ENCODE peak calls at places on chromosome 5, in nine cellular contexts. P is ascending aorta; Q is fibroblast of the aortic adventitia; J is foreskin fibroblast; E is coronary artery; Z is dorsolateral prefrontal cortex; C is kidney epithelial cell; K is CD4-positive, alpha-beta T cell; U is fibroblast of pulmonary artery. F is an unnamed sample.

GRCh38 chr5:135190345-135191083 is 156.5 kb upstream of the PITX1 start:
- DNase-seq in P (no peak), Z (no peak), K (no peak), Q (no peak), E (no peak), C (no peak), J (no peak), U (no peak), F (peak)

GRCh38 chr5:143955140-143955539 is 143.2 kb downstream of the HMHB1 start:
- DNase-seq in Q (peak), P (no peak), U (peak), K (no peak), J (no peak), Z (no peak), E (no peak), C (no peak), F (peak)

GRCh38 chr5:33049845-33050244 is 338.7 kb downstream of the NPR3 start:
- DNase-seq in Z (no peak), C (peak), J (peak), K (no peak), P (peak), Q (peak), U (peak), E (no peak), F (peak)

GRCh38 chr5:156310115-156310514 is 16.8 kb upstream of the SGCD start:
- DNase-seq in K (no peak), Q (no peak), P (no peak), E (no peak), U (no peak), J (no peak), Z (no peak), C (no peak), F (no peak)

GRCh38 chr5:78287833-78288232 is 6.7 kb downstream of the AP3B1 start:
- DNase-seq in Q (peak), Z (no peak), C (peak), U (peak), K (no peak), J (peak), P (no peak), E (no peak), F (peak)

GRCh38 chr5:5192681-5193080 is 52.6 kb downstream of the ADAMTS16 start:
- DNase-seq in E (no peak), J (no peak), C (no peak), P (no peak), U (no peak), Q (peak), K (no peak), Z (no peak), F (peak)

GRCh38 chr5:383066-383465 is 59.9 kb upstream of the EXOC3 start:
- DNase-seq in Z (no peak), E (no peak), K (no peak), U (no peak), C (no peak), P (no peak), J (no peak), Q (no peak), F (no peak)

GRCh38 chr5:142412581-142412980 is 87.8 kb upstream of the SPRY4 start:
- DNase-seq in U (no peak), K (no peak), Q (no peak), P (no peak), Z (no peak), E (no peak), C (no peak), J (no peak), F (no peak)

GRCh38 chr5:66848749-66849641 is 252.8 kb downstream of the MAST4 start:
- DNase-seq in Q (peak), C (no peak), E (no peak), J (peak), P (no peak), Z (no peak), U (peak), K (no peak), F (no peak)

GRCh38 chr5:143560378-143560777 is 156.9 kb upstream of the NR3C1 start:
- DNase-seq in K (no peak), P (no peak), Z (no peak), U (no peak), C (no peak), J (no peak), E (no peak), Q (no peak), F (no peak)

GRCh38 chr5:56175465-56175864 is 57.7 kb downstream of the ANKRD55 start:
- DNase-seq in U (peak), K (no peak), C (peak), E (no peak), J (peak), Q (peak), P (peak), Z (no peak), F (peak)

GRCh38 chr5:148829734-148830133 is 3.3 kb downstream of the ADRB2 start:
- DNase-seq in J (no peak), Z (no peak), P (no peak), C (no peak), K (no peak), U (no peak), E (no peak), Q (no peak), F (no peak)

GRCh38 chr5:148827723-148828122 is 1.3 kb downstream of the ADRB2 start:
- DNase-seq in K (no peak), U (no peak), P (no peak), Q (no peak), E (no peak), J (no peak), C (no peak), Z (no peak), F (no peak)

GRCh38 chr5:148830220-148830619 is 3.8 kb downstream of the ADRB2 start:
- DNase-seq in U (no peak), Z (no peak), E (no peak), C (no peak), P (no peak), J (no peak), K (no peak), Q (no peak), F (no peak)

GRCh38 chr5:148829248-148829594 is 2.8 kb downstream of the ADRB2 start:
- DNase-seq in Z (no peak), P (no peak), J (no peak), U (no peak), K (no peak), Q (no peak), C (no peak), E (no peak), F (no peak)

GRCh38 chr5:148828461-148829247 is 2.2 kb downstream of the ADRB2 start:
- DNase-seq in Z (no peak), C (no peak), U (no peak), K (no peak), P (no peak), J (no peak), E (no peak), Q (no peak), F (no peak)
- TF ChIP-seq CTCF in Z (no peak), C (peak), U (no peak), K (no peak), P (no peak), J (no peak), E (no peak), Q (no peak), F (no peak)

GRCh38 chr5:91643796-91644195 is 260.7 kb upstream of the ARRDC3 start:
- DNase-seq in E (no peak), Z (no peak), J (peak), K (no peak), U (peak), Q (peak), C (no peak), P (no peak), F (peak)

GRCh38 chr5:91639744-91640143 is 256.6 kb upstream of the ARRDC3 start:
- DNase-seq in P (no peak), U (no peak), K (no peak), Q (no peak), J (no peak), Z (no peak), C (no peak), E (no peak), F (no peak)

GRCh38 chr5:91642592-91642991 is 259.5 kb upstream of the ARRDC3 start:
- DNase-seq in Z (no peak), K (no peak), Q (no peak), U (no peak), E (no peak), J (no peak), C (no peak), P (no peak), F (no peak)

GRCh38 chr5:91645347-91645746 is 262.2 kb upstream of the ARRDC3 start:
- DNase-seq in J (no peak), K (no peak), Q (no peak), E (no peak), Z (peak), U (no peak), C (no peak), P (no peak), F (no peak)

DNA sequence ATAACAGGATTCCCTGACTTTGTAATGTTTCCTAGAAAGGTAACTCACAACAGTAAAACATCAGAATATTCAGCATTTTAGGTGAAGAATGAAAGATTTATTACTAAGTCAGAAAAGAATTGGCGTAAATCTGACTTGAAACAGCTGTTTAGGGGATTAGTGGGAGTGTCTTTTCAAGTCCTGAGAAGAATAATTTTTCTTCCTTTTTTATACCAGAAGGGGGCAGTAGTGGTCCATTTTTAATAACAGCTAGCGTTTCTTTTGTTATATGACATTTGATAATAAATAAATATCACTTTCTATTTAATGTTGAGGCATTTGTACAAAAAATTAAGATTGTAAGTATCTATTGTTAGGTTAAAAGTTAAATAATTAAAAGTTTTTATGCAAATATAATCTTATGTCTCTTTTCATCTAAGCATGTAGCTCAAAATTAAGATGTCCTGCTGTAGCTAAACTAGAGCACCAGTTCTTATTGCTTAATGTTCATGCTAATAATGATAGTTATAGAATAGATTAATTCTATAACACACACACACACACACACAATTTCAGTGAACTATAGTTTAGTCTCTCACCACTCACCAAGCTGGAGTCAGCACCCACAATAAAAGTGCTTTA is 258.7 kb upstream of the ARRDC3 start:
- DNase-seq in K (no peak), C (no peak), E (no peak), U (peak), P (no peak), J (peak), Z (no peak), Q (peak), F (peak)
- TF ChIP-seq CTCF in K (peak), C (peak), E (peak), U (peak), P (peak), J (peak), Z (peak), Q (peak), F (peak)

GRCh38 chr5:169331292-169331852 is 30.4 kb upstream of the SLIT3 start:
- DNase-seq in Z (no peak), J (no peak), U (peak), E (no peak), P (no peak), K (no peak), C (no peak), Q (no peak), F (no peak)
- TF ChIP-seq CTCF in Z (no peak), J (peak), U (no peak), E (no peak), P (no peak), K (no peak), C (no peak), Q (no peak), F (no peak)

GRCh38 chr5:86806206-86806605 is 188.5 kb downstream of the COX7C start:
- DNase-seq in U (no peak), C (peak), K (no peak), P (no peak), J (no peak), Q (no peak), E (no peak), Z (no peak), F (no peak)

GRCh38 chr5:86807046-86807712 is 189.4 kb downstream of the COX7C start:
- DNase-seq in Z (no peak), K (no peak), U (no peak), J (no peak), E (no peak), P (no peak), C (no peak), Q (no peak), F (no peak)
- TF ChIP-seq CTCF in Z (no peak), K (no peak), U (no peak), J (no peak), E (no peak), P (no peak), C (no peak), Q (no peak), F (no peak)

DNA sequence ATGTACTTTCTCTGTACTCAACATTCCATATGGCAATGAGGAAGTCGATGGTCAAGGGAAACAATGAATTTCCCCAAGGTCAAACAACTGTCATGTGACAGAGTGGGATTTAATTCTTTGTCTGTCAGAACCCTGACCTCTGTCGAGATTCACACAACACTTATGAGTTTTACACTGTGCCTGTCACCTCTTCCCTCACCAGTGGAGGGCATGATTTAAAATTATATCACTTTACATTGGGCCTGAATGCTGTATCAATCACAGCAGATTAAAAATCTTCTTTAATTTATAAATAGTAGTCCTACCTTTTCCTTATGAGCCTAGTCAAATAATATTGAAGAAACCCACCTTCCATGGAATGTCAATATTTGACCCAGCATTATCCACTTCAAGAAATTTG is 276.7 kb downstream of the CDH10 start:
- DNase-seq in U (no peak), C (no peak), K (no peak), P (no peak), E (no peak), Z (no peak), J (no peak), Q (no peak), F (no peak)
- TF ChIP-seq CTCF in U (no peak), C (no peak), K (no peak), P (no peak), E (no peak), Z (no peak), J (no peak), Q (no peak), F (no peak)

DNA sequence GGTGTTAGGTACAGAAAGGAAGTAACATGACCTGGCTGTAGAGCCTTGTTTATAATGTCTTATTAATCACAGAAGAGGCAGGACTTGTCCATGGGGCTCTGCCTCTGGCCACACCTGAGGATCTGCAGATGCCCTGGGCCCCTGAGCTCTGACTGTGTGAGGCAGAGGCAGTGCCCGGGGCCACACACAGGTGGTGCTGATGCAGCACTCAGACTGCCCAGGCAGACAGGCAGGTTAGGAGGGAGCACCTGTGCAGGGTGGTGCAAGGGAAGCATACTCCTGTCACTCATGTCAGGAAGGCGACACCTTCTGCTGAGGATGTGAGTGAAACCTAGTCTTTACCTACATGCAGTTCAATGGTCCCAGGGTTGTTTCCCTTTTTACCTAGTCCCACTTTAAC is 88.7 kb downstream of the CFAP90 start:
- DNase-seq in P (no peak), U (no peak), C (no peak), J (no peak), K (no peak), Z (no peak), E (no peak), Q (no peak), F (no peak)
- TF ChIP-seq CTCF in P (no peak), U (no peak), C (no peak), J (no peak), K (no peak), Z (no peak), E (no peak), Q (no peak), F (no peak)

DNA sequence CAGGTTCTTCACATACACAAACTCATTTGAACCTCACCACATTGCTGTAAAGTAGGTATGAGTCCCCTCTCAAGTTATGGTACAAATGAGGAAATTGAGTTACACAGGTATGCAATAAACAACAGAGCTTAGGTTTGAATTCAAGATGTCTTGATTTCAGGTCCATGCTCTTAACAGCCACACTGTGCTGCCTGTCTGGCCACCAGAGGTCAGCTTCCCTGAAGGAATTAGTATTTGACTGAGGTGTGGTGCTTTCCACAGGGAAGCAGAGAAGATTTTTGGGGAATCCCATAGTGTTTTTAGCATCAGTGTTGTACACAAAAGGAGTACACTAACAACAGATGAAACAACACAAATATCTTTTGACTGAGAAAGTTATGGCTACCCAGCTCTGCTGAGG is 94.4 kb upstream of the ITGA1 start:
- DNase-seq in K (no peak), C (no peak), U (peak), E (no peak), Q (peak), J (no peak), Z (no peak), P (no peak), F (peak)
- TF ChIP-seq CTCF in K (peak), C (peak), U (peak), E (no peak), Q (peak), J (peak), Z (peak), P (peak), F (peak)

GRCh38 chr5:53392073-53392472 is 88.4 kb upstream of the FST start:
- DNase-seq in K (no peak), U (no peak), J (no peak), E (no peak), Z (no peak), Q (no peak), C (no peak), P (no peak), F (no peak)

GRCh38 chr5:53386341-53386740 is 94.1 kb upstream of the FST start:
- DNase-seq in E (no peak), P (no peak), C (no peak), J (no peak), U (no peak), K (no peak), Z (no peak), Q (no peak), F (no peak)

GRCh38 chr5:53389093-53389492 is 91.3 kb upstream of the FST start:
- DNase-seq in Q (no peak), P (no peak), K (no peak), E (no peak), U (no peak), Z (no peak), C (no peak), J (no peak), F (no peak)
- TF ChIP-seq CTCF in Q (no peak), P (no peak), K (no peak), E (no peak), U (no peak), Z (no peak), C (no peak), J (no peak), F (no peak)

GRCh38 chr5:108727639-108728565 is 19.8 kb upstream of the FER start:
- DNase-seq in E (peak), U (peak), K (peak), P (peak), J (peak), Q (peak), C (peak), Z (peak), F (peak)
- TF ChIP-seq CTCF in E (no peak), U (no peak), K (no peak), P (no peak), J (no peak), Q (no peak), C (no peak), Z (peak), F (no peak)